ENCODE peak calls at places on chromosome 1, in seven cellular contexts. S is HAP-1, H is neuronal stem cell, E is SJSA1, L is spleen, I is A549, Z is breast epithelium. X is an unnamed sample.

GRCh38 chr1:151166506-151166956 is 587 bp downstream of the SCNM1 start:
- DNase-seq in Z (no peak), L (peak; percentile 75), S (peak; percentile 47), I (peak; percentile 36), E (peak; percentile 77), H (no peak), X (no peak)

GRCh38 chr1:52670599-52670998 is 27.5 kb downstream of the COA7 start:
- DNase-seq in I (no peak), L (no peak), H (no peak), S (no peak), Z (no peak), E (no peak), X (no peak)

GRCh38 chr1:47384083-47384482 is 32.0 kb upstream of the FOXE3 start:
- DNase-seq in Z (no peak), E (no peak), I (no peak), L (no peak), S (no peak), H (no peak), X (no peak)

GRCh38 chr1:145782166-145783099 is 41.5 kb downstream of the RNF115 start:
- DNase-seq in E (no peak), S (no peak), H (no peak), Z (no peak), I (peak; percentile 82), L (no peak), X (no peak)

GRCh38 chr1:29032839-29033238 is 90.9 kb downstream of the TMEM200B start:
- DNase-seq in L (no peak), H (no peak), I (no peak), E (no peak), Z (no peak), S (no peak), X (no peak)

GRCh38 chr1:146034976-146035469 is 13.5 kb upstream of the HJV start:
- DNase-seq in S (peak; percentile 52), E (no peak), L (no peak), I (peak; percentile 80), H (peak; percentile 23), Z (no peak), X (no peak)

GRCh38 chr1:13699510-13699909 is 478 bp upstream of the PRDM2 start:
- DNase-seq in L (peak; percentile 79), Z (no peak), I (peak; percentile 20), H (no peak), S (no peak), E (no peak), X (no peak)

GRCh38 chr1:239302716-239303115 is 83.7 kb upstream of the CHRM3 start:
- DNase-seq in Z (no peak), L (no peak), E (no peak), H (no peak), I (no peak), S (peak; percentile 51), X (no peak)

GRCh38 chr1:159922499-159923202 is 2.7 kb downstream of the TAGLN2 start:
- DNase-seq in H (no peak), L (peak; percentile 89), Z (no peak), E (no peak), I (peak; percentile 47), S (no peak), X (no peak)
- H3K4me3 ChIP-seq in H (no peak overlapping the region), L (peak overlapping the region; percentile 92), Z (peak overlapping the region; percentile 95), E (peak overlapping the region; percentile 64), I (peak overlapping the region; percentile 87), S (peak overlapping the region; percentile 82), X (no peak overlapping the region)

DNA sequence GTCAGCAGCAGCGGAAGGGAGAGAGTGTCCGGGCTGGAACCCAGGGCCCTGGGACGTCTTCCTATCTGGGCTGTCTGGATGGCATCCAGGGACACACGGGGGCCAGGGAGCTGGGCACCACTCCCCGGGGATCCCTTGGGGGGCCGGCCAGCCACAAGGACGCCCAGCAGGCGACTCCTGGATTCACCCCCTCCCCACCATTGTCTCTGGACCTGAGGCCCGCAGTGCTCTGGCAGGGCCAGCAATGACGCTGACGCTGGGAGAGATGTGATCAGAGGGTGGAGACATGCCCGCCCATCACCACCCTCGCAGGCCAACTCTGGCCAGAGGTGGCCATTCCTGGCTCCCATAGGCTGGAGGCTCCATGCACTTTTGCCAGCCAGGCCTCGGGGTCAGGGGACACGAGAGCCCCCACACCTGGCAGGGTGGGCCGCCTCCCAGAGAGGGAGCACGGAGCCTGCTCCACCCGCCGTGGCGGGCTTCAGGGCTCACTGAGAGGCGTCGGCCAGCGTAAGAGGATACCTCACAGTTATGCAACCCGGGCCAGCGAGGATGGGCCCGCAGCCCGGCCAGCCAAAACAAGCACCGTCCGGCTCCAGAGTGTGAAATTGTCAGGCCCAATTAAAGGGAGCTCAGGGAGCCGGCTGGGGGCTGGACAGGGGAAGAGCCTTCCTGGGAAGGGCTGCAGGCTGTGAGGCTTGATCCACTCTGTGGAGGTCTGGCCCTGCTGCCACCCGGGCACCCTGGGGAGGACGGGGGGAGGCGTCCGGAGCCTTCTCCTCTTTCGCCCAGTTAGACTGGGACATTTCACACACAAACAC is 10.3 kb downstream of the ACTRT2 start:
- DNase-seq in S (no peak), Z (no peak), L (peak; percentile 64), E (no peak), I (no peak), H (no peak), X (no peak)
- H3K9me3 ChIP-seq in S (no peaks in the 10 kb centered on the region), Z (no peaks in the 10 kb centered on the region), L (no peaks in the 10 kb centered on the region), E (no peaks in the 10 kb centered on the region), I (no peaks in the 10 kb centered on the region), H (peaks cover 2% of the 10 kb centered on the region), X (no peaks in the 10 kb centered on the region)

GRCh38 chr1:19074361-19074901 is 118.0 kb upstream of the IFFO2 start:
- DNase-seq in Z (peak; percentile 40), L (no peak), I (no peak), S (no peak), H (no peak), E (no peak), X (no peak)
- H3K4me3 ChIP-seq in Z (peak overlapping the region; percentile 19), L (no peak overlapping the region), I (no peak overlapping the region), S (no peak overlapping the region), H (no peak overlapping the region), E (no peak overlapping the region), X (no peak overlapping the region)

GRCh38 chr1:237927198-237927597 is 36.5 kb upstream of the ZP4 start:
- DNase-seq in L (no peak), S (no peak), I (no peak), Z (no peak), E (no peak), H (no peak), X (no peak)

GRCh38 chr1:237921290-237921689 is 30.6 kb upstream of the ZP4 start:
- DNase-seq in I (no peak), S (no peak), Z (no peak), E (no peak), H (no peak), L (no peak), X (no peak)
- H3K9me3 ChIP-seq in I (no peaks in the 10 kb centered on the region), S (no peaks in the 10 kb centered on the region), Z (no peaks in the 10 kb centered on the region), E (peaks cover 2% of the 10 kb centered on the region), H (no peaks in the 10 kb centered on the region), L (no peaks in the 10 kb centered on the region), X (no peaks in the 10 kb centered on the region)

GRCh38 chr1:20614130-20614579 is 19.1 kb upstream of the PINK1 start:
- DNase-seq in H (no peak), S (no peak), I (no peak), E (no peak), L (no peak), Z (no peak), X (no peak)

GRCh38 chr1:20617157-20617487 is 16.1 kb upstream of the PINK1 start:
- DNase-seq in H (no peak), Z (no peak), I (no peak), S (no peak), L (no peak), E (no peak), X (no peak)

GRCh38 chr1:20615946-20616345 is 17.3 kb upstream of the PINK1 start:
- DNase-seq in Z (no peak), I (no peak), E (no peak), L (no peak), S (no peak), H (no peak), X (no peak)

GRCh38 chr1:20618550-20618949 is 14.7 kb upstream of the PINK1 start:
- DNase-seq in L (no peak), Z (no peak), H (no peak), I (no peak), E (no peak), S (no peak), X (no peak)

DNA sequence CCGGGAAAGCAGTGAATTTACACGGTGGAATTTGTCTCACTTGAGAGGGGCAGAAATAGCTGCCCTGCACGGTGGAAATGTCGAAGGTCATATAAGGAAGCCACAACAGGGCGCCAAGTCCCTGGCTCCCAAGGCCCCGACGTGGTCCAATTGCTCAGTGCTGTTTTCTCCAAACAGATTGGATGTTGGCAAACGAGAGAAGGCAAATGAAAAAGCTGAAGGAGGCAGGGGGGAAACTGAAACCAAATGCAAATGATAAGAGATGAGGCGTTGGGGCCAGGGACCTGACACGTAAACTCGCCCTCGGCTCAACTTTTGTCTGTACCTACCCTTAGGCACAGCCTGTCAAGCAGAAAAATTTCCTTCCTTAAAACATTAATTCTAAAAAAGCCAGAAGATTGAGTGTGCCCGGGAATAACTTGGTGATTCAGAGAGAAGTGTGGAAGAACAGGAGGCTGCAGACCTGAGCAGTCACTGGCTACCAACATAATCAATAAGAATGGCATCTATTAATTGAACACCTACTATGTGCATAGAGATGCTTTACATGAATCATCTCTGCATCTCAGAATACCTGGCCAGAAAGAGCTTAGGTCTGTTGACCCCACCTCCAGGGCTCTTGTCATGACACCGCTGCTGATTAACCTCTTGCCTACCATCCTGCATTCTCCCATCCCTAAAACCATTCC is 16.6 kb upstream of the PINK1 start:
- DNase-seq in Z (no peak), H (no peak), L (no peak), S (no peak), E (no peak), I (no peak), X (no peak)
- H3K4me3 ChIP-seq in Z (peak overlapping the region; percentile 26), H (no peak overlapping the region), L (no peak overlapping the region), S (no peak overlapping the region), E (no peak overlapping the region), I (no peak overlapping the region), X (no peak overlapping the region)

DNA sequence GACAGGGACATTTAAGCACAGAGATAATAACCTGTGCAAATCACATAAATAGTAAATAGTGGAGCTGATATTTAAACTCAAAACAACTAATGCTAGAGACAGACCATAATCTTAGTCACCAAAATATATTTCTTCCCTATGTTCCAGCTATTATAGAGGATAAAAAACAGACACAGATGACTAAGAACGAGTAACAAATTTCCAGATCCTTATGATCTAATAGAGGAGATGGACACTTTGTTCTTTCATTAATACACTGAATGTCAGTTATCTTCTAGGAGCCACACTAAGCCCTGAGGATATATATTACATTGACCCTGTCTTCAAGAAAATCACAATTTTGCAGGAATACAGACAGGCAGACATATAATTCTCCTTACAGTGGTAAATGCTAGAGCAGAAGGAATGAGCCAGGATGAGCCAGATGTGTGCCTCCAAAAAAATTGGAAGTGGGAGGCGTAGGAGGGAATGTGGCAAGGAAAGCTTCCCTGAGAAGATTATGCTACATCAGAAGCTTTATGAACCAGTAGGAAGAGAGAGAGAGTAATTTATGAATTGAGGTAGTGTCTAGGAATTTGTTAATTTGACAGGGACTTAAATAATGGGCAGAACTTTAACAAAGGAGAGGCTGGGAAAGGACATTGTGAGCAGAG is 395.4 kb upstream of the BEND5 start:
- DNase-seq in H (no peak), E (no peak), S (no peak), L (no peak), Z (no peak), I (no peak), X (no peak)
- H3K9me3 ChIP-seq in H (peaks cover 2% of the 10 kb centered on the region), E (peaks cover 3% of the 10 kb centered on the region), S (no peaks in the 10 kb centered on the region), L (no peaks in the 10 kb centered on the region), Z (no peaks in the 10 kb centered on the region), I (no peaks in the 10 kb centered on the region), X (no peaks in the 10 kb centered on the region)

X was measured in SK-N-MC.